ENCODE peak calls at places on chromosomes 11 and 22, in four cellular contexts. One of them, this sample, is unnamed.

GRCh38 chr22:38467438-38467903 is 425 bp upstream of the KDELR3 start:
- DNase-seq in A549: no peak
- DNase-seq in K562: peak
- DNase-seq in GM12878: no peak
- DNase-seq in this sample: no peak

GRCh38 chr11:101880208-101880607 is 34.6 kb upstream of the CEP126 start:
- DNase-seq in K562: no peak
- DNase-seq in A549: no peak
- DNase-seq in GM12878: no peak
- DNase-seq in this sample: peak

GRCh38 chr11:127191689-127192088 is 191.1 kb upstream of the KIRREL3 start:
- DNase-seq in A549: no peak
- DNase-seq in GM12878: no peak
- DNase-seq in K562: no peak
- DNase-seq in this sample: no peak

GRCh38 chr22:27041745-27042144 is 384.4 kb downstream of the MIAT start:
- DNase-seq in K562: no peak
- DNase-seq in A549: no peak
- DNase-seq in GM12878: no peak
- DNase-seq in this sample: no peak

GRCh38 chr22:26168199-26168915 is 905 bp upstream of the SEZ6L start:
- DNase-seq in A549: no peak
- DNase-seq in K562: no peak
- DNase-seq in GM12878: no peak
- DNase-seq in this sample: no peak

GRCh38 chr11:80109031-80109430 is 668.2 kb upstream of the TENM4 start:
- DNase-seq in K562: no peak
- DNase-seq in A549: no peak
- DNase-seq in GM12878: no peak
- DNase-seq in this sample: peak

GRCh38 chr11:5603326-5603725 is 6.9 kb downstream of the TRIM6 start:
- DNase-seq in A549: no peak
- DNase-seq in GM12878: no peak
- DNase-seq in K562: no peak
- DNase-seq in this sample: no peak

GRCh38 chr11:104161751-104162450 is 2.0 kb downstream of the PDGFD start:
- DNase-seq in K562: no peak
- DNase-seq in A549: no peak
- DNase-seq in GM12878: no peak
- DNase-seq in this sample: peak

GRCh38 chr11:121254756-121255155 is 37.8 kb upstream of the SC5D start:
- DNase-seq in GM12878: no peak
- DNase-seq in K562: no peak
- DNase-seq in A549: no peak
- DNase-seq in this sample: no peak

GRCh38 chr11:130675456-130675855 is 227.0 kb downstream of the ADAMTS15 start:
- DNase-seq in A549: no peak
- DNase-seq in GM12878: no peak
- DNase-seq in K562: no peak
- DNase-seq in this sample: peak

GRCh38 chr11:2776351-2777061 is 76.7 kb upstream of the KCNQ1OT1 start:
- DNase-seq in A549: no peak
- DNase-seq in GM12878: no peak
- DNase-seq in K562: no peak
- DNase-seq in this sample: no peak

GRCh38 chr11:72842126-72842525 is 27.9 kb downstream of the ATG16L2 start:
- DNase-seq in A549: no peak
- DNase-seq in GM12878: no peak
- DNase-seq in K562: no peak
- DNase-seq in this sample: no peak

GRCh38 chr11:128720522-128720985 is 26.7 kb downstream of the FLI1 start:
- DNase-seq in A549: no peak
- DNase-seq in K562: no peak
- DNase-seq in GM12878: no peak
- DNase-seq in this sample: no peak

GRCh38 chr11:94130589-94131362 is 2.1 kb downstream of the PANX1 start:
- DNase-seq in K562: no peak
- DNase-seq in GM12878: no peak
- DNase-seq in A549: no peak
- DNase-seq in this sample: peak

GRCh38 chr11:81987829-81988472 is 745.7 kb downstream of the FAM181B start:
- DNase-seq in GM12878: peak
- DNase-seq in K562: no peak
- DNase-seq in A549: no peak
- DNase-seq in this sample: no peak

GRCh38 chr22:34841911-34842310 is 224.0 kb upstream of the ISX start:
- DNase-seq in A549: no peak
- DNase-seq in GM12878: no peak
- DNase-seq in K562: no peak
- DNase-seq in this sample: no peak

GRCh38 chr11:31680770-31681169 is 130.4 kb downstream of the PAX6 start:
- DNase-seq in K562: no peak
- DNase-seq in GM12878: no peak
- DNase-seq in A549: no peak
- DNase-seq in this sample: no peak

GRCh38 chr11:123111465-123111864 is 49.5 kb upstream of the HSPA8 start:
- DNase-seq in GM12878: no peak
- DNase-seq in K562: peak
- DNase-seq in A549: peak
- DNase-seq in this sample: peak

GRCh38 chr22:44648821-44649566 is 53.0 kb upstream of the PRR5 start:
- DNase-seq in K562: no peak
- DNase-seq in A549: no peak
- DNase-seq in GM12878: no peak
- DNase-seq in this sample: peak

GRCh38 chr11:3056296-3057068 is 741 bp downstream of the CARS1 start:
- DNase-seq in GM12878: no peak
- DNase-seq in K562: no peak
- DNase-seq in A549: no peak
- DNase-seq in this sample: no peak

GRCh38 chr11:44631831-44632230 is 66.4 kb downstream of the CD82 start:
- DNase-seq in K562: no peak
- DNase-seq in A549: no peak
- DNase-seq in GM12878: no peak
- DNase-seq in this sample: no peak

GRCh38 chr11:124865902-124866851 is 945 bp downstream of the ROBO3 start:
- DNase-seq in A549: peak
- DNase-seq in K562: peak
- DNase-seq in GM12878: no peak
- DNase-seq in this sample: peak

GRCh38 chr11:108302121-108302785 is 79.4 kb downstream of the ATM start:
- DNase-seq in K562: no peak
- DNase-seq in A549: no peak
- DNase-seq in GM12878: no peak
- DNase-seq in this sample: peak

GRCh38 chr22:37610480-37611148 is 2.0 kb downstream of the GGA1 start:
- DNase-seq in A549: no peak
- DNase-seq in K562: no peak
- DNase-seq in GM12878: no peak
- DNase-seq in this sample: no peak

GRCh38 chr11:38446336-38446735 is 1848.3 kb upstream of the RAG2 start:
- DNase-seq in GM12878: no peak
- DNase-seq in K562: no peak
- DNase-seq in A549: no peak
- DNase-seq in this sample: no peak

GRCh38 chr22:27383896-27384295 is 417.7 kb downstream of the MN1 start:
- DNase-seq in K562: no peak
- DNase-seq in A549: no peak
- DNase-seq in GM12878: no peak
- DNase-seq in this sample: no peak

GRCh38 chr22:38744981-38745380 is 10.8 kb downstream of the SUN2 start:
- DNase-seq in A549: no peak
- DNase-seq in K562: no peak
- DNase-seq in GM12878: no peak
- DNase-seq in this sample: no peak

GRCh38 chr11:43856988-43857387 is 23.6 kb upstream of the ALKBH3 start:
- DNase-seq in GM12878: no peak
- DNase-seq in A549: no peak
- DNase-seq in K562: no peak
- DNase-seq in this sample: no peak

GRCh38 chr11:15106201-15106965 is 8.3 kb upstream of the INSC start:
- DNase-seq in K562: no peak
- DNase-seq in A549: no peak
- DNase-seq in GM12878: no peak
- DNase-seq in this sample: peak

GRCh38 chr11:7893792-7894191 is 37.3 kb downstream of the OR10A6 start:
- DNase-seq in A549: no peak
- DNase-seq in K562: no peak
- DNase-seq in GM12878: no peak
- DNase-seq in this sample: no peak

GRCh38 chr22:30056015-30056414 is 24.2 kb upstream of the HORMAD2 start:
- DNase-seq in A549: no peak
- DNase-seq in K562: no peak
- DNase-seq in GM12878: no peak
- DNase-seq in this sample: no peak

GRCh38 chr11:60318726-60319125 is 8.3 kb upstream of the MS4A6E start:
- DNase-seq in A549: no peak
- DNase-seq in GM12878: no peak
- DNase-seq in K562: no peak
- DNase-seq in this sample: no peak

GRCh38 chr22:25987948-25988347 is 181.3 kb upstream of the SEZ6L start:
- DNase-seq in GM12878: no peak
- DNase-seq in A549: no peak
- DNase-seq in K562: no peak
- DNase-seq in this sample: no peak

GRCh38 chr11:61699737-61700160 is 19.6 kb downstream of the DAGLA start:
- DNase-seq in K562: no peak
- DNase-seq in A549: no peak
- DNase-seq in GM12878: no peak
- DNase-seq in this sample: no peak

DNA sequence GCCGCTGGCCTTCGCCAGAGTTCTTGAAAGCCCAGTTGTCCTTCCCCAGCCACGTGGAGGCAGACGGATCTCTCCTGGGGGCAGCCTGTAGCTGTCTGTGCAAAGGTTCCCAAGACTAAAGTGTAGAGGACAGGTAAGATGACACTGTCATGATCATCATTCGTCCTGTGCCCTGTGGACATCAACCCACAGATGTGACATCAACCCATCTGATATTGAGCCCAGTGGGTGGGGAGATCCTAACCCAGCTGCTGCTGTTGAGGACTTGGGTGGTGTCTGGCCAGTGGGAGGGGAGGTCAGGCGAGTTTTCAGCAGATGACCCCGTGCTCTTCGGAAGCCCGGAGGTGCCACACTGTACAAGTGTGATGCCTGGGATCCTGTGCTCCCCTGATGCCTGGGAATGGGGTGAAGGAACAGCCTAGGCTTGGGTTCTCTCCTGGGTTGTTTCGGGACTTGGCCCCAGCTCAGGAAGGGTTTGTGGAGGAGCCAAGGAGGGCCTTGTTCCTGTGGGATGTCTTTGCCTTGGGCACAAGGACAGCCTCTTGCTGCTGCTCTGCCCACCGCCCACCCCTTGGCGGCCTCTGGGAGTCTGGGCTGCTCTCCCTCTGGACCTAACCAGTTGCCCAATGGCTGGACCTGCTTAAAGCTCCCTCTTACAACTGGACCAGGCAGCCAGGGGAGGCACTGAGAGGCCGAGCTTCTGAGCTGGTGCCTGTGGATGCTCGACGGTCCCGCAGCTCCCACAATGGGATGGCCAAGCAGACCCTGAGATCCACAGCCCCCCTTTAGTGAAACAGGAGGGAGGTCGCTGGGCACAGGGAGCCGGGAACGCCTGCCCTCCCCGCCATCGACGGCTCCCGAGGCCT is 1.0 kb upstream of the GAL start:
- DNase-seq in GM12878: no peak
- DNase-seq in A549: no peak
- DNase-seq in K562: no peak
- DNase-seq in this sample: no peak
- TF ChIP-seq RAD21 in GM12878: no peak
- TF ChIP-seq RAD21 in A549: no peak
- TF ChIP-seq RAD21 in K562: peak
- TF ChIP-seq RAD21 in this sample: no peak

GRCh38 chr11:116640641-116641402 is 132.0 kb downstream of the BUD13 start:
- DNase-seq in GM12878: no peak
- DNase-seq in A549: no peak
- DNase-seq in K562: no peak
- DNase-seq in this sample: no peak
- TF ChIP-seq ELK1 in GM12878: no peak
- TF ChIP-seq ELK1 in A549: no peak
- TF ChIP-seq ELK1 in K562: no peak
- TF ChIP-seq ELK1 in this sample: no peak

GRCh38 chr11:12813371-12814225 is 139.4 kb downstream of the TEAD1 start:
- DNase-seq in GM12878: no peak
- DNase-seq in A549: peak
- DNase-seq in K562: peak
- DNase-seq in this sample: peak
- TF ChIP-seq RAD21 in GM12878: no peak
- TF ChIP-seq RAD21 in A549: peak
- TF ChIP-seq RAD21 in K562: peak
- TF ChIP-seq RAD21 in this sample: no peak

GRCh38 chr11:92828576-92828975 is 140.9 kb upstream of the MTNR1B start:
- DNase-seq in GM12878: no peak
- DNase-seq in K562: no peak
- DNase-seq in A549: no peak
- DNase-seq in this sample: no peak
- TF ChIP-seq ELK1 in GM12878: no peak
- TF ChIP-seq ELK1 in K562: no peak
- TF ChIP-seq ELK1 in A549: no peak
- TF ChIP-seq ELK1 in this sample: no peak

GRCh38 chr22:36522662-36523061 is 6.3 kb downstream of the EIF3D start:
- DNase-seq in K562: no peak
- DNase-seq in A549: no peak
- DNase-seq in GM12878: no peak
- DNase-seq in this sample: no peak
- TF ChIP-seq RAD21 in K562: no peak
- TF ChIP-seq RAD21 in A549: no peak
- TF ChIP-seq RAD21 in GM12878: no peak
- TF ChIP-seq RAD21 in this sample: no peak

GRCh38 chr22:24247564-24248344 is 2.9 kb upstream of the GGT5 start:
- DNase-seq in K562: peak
- DNase-seq in A549: peak
- DNase-seq in GM12878: no peak
- DNase-seq in this sample: peak
- TF ChIP-seq ELK1 in K562: no peak
- TF ChIP-seq ELK1 in A549: no peak
- TF ChIP-seq ELK1 in GM12878: no peak
- TF ChIP-seq ELK1 in this sample: no peak

DNA sequence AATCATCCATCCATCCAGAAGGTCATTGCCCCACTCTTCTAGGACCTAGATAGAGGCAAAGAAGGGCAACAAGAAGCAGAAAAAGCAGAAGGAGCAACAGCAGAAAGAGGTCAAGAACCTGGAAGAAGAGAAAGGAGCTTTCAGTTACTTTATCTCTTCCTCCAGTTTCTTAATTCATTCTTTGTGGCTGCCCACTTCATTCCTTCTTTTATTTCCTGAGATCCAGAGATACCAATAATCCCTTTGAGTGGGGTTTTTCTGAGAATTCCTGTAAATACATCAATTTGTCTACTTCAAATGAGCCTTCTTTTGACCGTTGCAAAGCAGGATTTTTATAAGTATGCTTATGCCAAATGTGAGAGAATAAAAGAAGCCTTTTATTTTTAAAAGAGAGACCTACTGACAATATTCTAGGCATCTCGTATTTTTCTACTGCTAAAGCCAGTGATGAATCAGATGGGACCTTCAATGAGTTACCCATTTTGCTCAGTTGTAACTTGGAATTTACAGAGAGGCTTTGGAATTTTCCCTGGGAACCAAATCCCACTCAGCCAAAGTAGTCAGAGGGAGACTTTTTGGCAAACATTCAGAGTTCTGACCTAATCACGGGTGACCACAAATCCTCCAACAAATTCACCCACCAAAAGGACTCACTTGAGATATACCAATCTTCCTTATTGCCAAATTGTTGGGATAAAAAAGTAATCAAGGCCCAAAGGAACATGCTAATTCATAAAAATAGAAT is 54.9 kb downstream of the ZC3H12C start:
- DNase-seq in A549: peak
- DNase-seq in GM12878: no peak
- DNase-seq in K562: no peak
- DNase-seq in this sample: peak
- TF ChIP-seq RAD21 in A549: no peak
- TF ChIP-seq RAD21 in GM12878: no peak
- TF ChIP-seq RAD21 in K562: no peak
- TF ChIP-seq RAD21 in this sample: no peak